ENCODE peak calls at places on chromosomes 6 and 20, in four cellular contexts. One of them, this sample, is unnamed.

GRCh38 chr20:46134716-46135115 is 16.6 kb downstream of the CD40 start:
- DNase-seq in kidney: no peak
- DNase-seq in glutamatergic neuron: no peak
- DNase-seq in AG09319: no peak
- DNase-seq in this sample: no peak

GRCh38 chr20:33689493-33689892 is 3.3 kb upstream of the E2F1 start:
- DNase-seq in kidney: no peak
- DNase-seq in glutamatergic neuron: no peak
- DNase-seq in AG09319: no peak
- DNase-seq in this sample: no peak

GRCh38 chr6:3229566-3230274 is 2.3 kb upstream of the TUBB2B start:
- DNase-seq in kidney: no peak
- DNase-seq in glutamatergic neuron: peak
- DNase-seq in AG09319: no peak
- DNase-seq in this sample: no peak

GRCh38 chr6:136659991-136660499 is 109.8 kb upstream of the MAP7 start:
- DNase-seq in kidney: no peak
- DNase-seq in glutamatergic neuron: no peak
- DNase-seq in AG09319: no peak
- DNase-seq in this sample: no peak

GRCh38 chr6:34791164-34791841 is 580 bp upstream of the BLTP3A start:
- DNase-seq in kidney: peak
- DNase-seq in glutamatergic neuron: peak
- DNase-seq in AG09319: no peak
- DNase-seq in this sample: no peak

GRCh38 chr6:36716476-36717093 is 19.0 kb downstream of the RAB44 start:
- DNase-seq in kidney: no peak
- DNase-seq in glutamatergic neuron: no peak
- DNase-seq in AG09319: no peak
- DNase-seq in this sample: no peak

GRCh38 chr6:37569999-37570776 is 70.5 kb upstream of the CCDC167 start:
- DNase-seq in kidney: no peak
- DNase-seq in glutamatergic neuron: peak
- DNase-seq in AG09319: no peak
- DNase-seq in this sample: no peak

GRCh38 chr6:39453236-39453635 is 130.7 kb upstream of the KCNK16 start:
- DNase-seq in kidney: no peak
- DNase-seq in glutamatergic neuron: no peak
- DNase-seq in AG09319: no peak
- DNase-seq in this sample: no peak

GRCh38 chr6:70669133-70669532 is 1.4 kb downstream of the SMAP1 start:
- DNase-seq in kidney: no peak
- DNase-seq in glutamatergic neuron: no peak
- DNase-seq in AG09319: no peak
- DNase-seq in this sample: no peak

GRCh38 chr6:70667256-70667710 is 400 bp upstream of the SMAP1 start:
- DNase-seq in kidney: no peak
- DNase-seq in glutamatergic neuron: no peak
- DNase-seq in AG09319: no peak
- DNase-seq in this sample: no peak

GRCh38 chr6:70668499-70668812 is 773 bp downstream of the SMAP1 start:
- DNase-seq in kidney: no peak
- DNase-seq in glutamatergic neuron: no peak
- DNase-seq in AG09319: no peak
- DNase-seq in this sample: no peak

GRCh38 chr6:70666726-70667125 is 957 bp upstream of the SMAP1 start:
- DNase-seq in kidney: no peak
- DNase-seq in glutamatergic neuron: no peak
- DNase-seq in AG09319: no peak
- DNase-seq in this sample: no peak

GRCh38 chr6:70667711-70668498 is at the start of gene SMAP1:
- DNase-seq in kidney: peak
- DNase-seq in glutamatergic neuron: peak
- DNase-seq in AG09319: peak
- DNase-seq in this sample: peak
- TF ChIP-seq CTCF in kidney: no peak
- TF ChIP-seq CTCF in glutamatergic neuron: no peak
- TF ChIP-seq CTCF in AG09319: no peak
- TF ChIP-seq CTCF in this sample: no peak

GRCh38 chr6:138522611-138523010 is 23.3 kb upstream of the NHSL1 start:
- DNase-seq in kidney: no peak
- DNase-seq in glutamatergic neuron: no peak
- DNase-seq in AG09319: no peak
- DNase-seq in this sample: no peak
- TF ChIP-seq CTCF in kidney: no peak
- TF ChIP-seq CTCF in glutamatergic neuron: no peak
- TF ChIP-seq CTCF in AG09319: no peak
- TF ChIP-seq CTCF in this sample: no peak

GRCh38 chr6:88963139-88964090 is at the start of gene RNGTT:
- DNase-seq in kidney: peak
- DNase-seq in glutamatergic neuron: peak
- DNase-seq in AG09319: peak
- DNase-seq in this sample: peak
- TF ChIP-seq CTCF in kidney: no peak
- TF ChIP-seq CTCF in glutamatergic neuron: no peak
- TF ChIP-seq CTCF in AG09319: no peak
- TF ChIP-seq CTCF in this sample: no peak

DNA sequence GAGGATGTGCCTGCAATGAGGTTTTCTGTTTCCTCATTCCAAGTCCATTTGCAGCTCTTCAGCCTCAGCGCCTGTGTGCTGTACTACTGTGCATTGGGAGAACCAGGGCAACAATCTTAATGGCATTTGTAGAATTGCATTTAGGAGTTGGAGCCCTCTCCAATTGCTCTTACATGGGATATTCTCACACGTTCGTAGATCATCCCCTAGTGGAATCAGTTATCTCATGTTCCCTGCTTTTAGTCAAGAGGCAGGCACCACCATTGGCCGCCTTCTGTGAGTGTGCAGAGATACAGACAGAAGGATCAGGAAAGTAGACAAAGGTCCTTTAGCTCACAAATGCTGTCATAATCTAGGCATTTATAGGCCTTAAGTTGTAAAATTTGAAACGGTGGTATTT is 84.2 kb upstream of the RGS17 start:
- DNase-seq in kidney: no peak
- DNase-seq in glutamatergic neuron: peak
- DNase-seq in AG09319: no peak
- DNase-seq in this sample: no peak
- TF ChIP-seq CTCF in kidney: no peak
- TF ChIP-seq CTCF in glutamatergic neuron: no peak
- TF ChIP-seq CTCF in AG09319: no peak
- TF ChIP-seq CTCF in this sample: no peak

GRCh38 chr6:25354078-25354940 is 75.1 kb downstream of the CARMIL1 start:
- DNase-seq in kidney: no peak
- DNase-seq in glutamatergic neuron: no peak
- DNase-seq in AG09319: no peak
- DNase-seq in this sample: no peak
- TF ChIP-seq CTCF in kidney: no peak
- TF ChIP-seq CTCF in glutamatergic neuron: no peak
- TF ChIP-seq CTCF in AG09319: no peak
- TF ChIP-seq CTCF in this sample: no peak

GRCh38 chr6:152232494-152233151 is 404.5 kb downstream of the SYNE1 start:
- DNase-seq in kidney: no peak
- DNase-seq in glutamatergic neuron: no peak
- DNase-seq in AG09319: no peak
- DNase-seq in this sample: no peak
- TF ChIP-seq CTCF in kidney: no peak
- TF ChIP-seq CTCF in glutamatergic neuron: no peak
- TF ChIP-seq CTCF in AG09319: peak
- TF ChIP-seq CTCF in this sample: no peak

DNA sequence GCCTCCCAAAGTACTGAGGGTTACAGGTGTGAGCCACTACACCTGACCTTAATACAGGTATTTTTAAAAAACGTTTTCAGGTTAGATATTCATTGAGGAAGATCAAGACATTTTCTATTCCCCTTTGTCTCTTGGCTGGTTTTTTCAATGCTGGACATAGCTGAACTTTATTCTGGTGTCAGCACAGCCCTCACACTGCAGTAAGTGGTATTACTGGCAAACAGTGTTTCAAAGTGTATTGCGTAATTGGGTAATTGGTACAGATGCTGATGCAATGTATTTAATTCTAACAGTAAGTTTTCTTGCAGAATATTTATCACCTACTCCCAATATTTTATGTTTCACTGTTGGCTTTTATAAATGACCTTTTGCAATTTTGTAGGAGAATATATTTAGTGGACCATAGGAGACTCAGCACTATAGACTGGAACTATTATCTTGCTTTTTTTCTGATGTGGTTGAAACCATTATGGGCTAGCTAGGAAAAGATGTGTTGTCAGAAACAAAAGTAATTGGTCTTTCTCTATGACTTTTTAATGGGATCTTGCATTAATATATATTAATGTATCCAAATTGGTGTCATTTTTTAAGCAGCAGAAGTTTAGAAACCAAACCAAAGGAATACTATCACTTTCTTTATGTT is 287.6 kb upstream of the SOX4 start:
- DNase-seq in kidney: no peak
- DNase-seq in glutamatergic neuron: no peak
- DNase-seq in AG09319: peak
- DNase-seq in this sample: no peak
- TF ChIP-seq CTCF in kidney: no peak
- TF ChIP-seq CTCF in glutamatergic neuron: no peak
- TF ChIP-seq CTCF in AG09319: no peak
- TF ChIP-seq CTCF in this sample: no peak

DNA sequence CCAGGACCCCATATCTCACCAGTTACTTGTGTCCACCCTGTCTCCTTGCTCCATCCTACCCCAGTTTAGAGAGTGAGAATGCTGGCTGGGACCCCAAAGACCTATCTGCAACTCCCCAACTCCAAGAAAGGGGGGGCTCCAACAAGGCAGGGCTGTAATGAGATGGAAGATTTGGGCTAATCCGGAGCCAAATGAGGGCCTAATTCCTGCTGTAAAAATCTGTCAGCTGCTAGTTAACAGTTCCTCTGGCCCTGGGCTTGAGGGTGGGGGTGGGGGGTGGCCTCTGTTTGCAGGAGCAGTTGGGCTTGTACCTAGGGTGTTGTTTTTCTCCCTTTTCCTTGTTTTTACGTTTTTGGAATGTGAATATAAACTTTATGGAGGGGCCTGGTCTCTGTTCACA is 70.5 kb downstream of the NCR2 start:
- DNase-seq in kidney: no peak
- DNase-seq in glutamatergic neuron: no peak
- DNase-seq in AG09319: no peak
- DNase-seq in this sample: no peak
- TF ChIP-seq CTCF in kidney: no peak
- TF ChIP-seq CTCF in glutamatergic neuron: no peak
- TF ChIP-seq CTCF in AG09319: no peak
- TF ChIP-seq CTCF in this sample: no peak

GRCh38 chr6:14211596-14211961 is 94.0 kb downstream of the CD83 start:
- DNase-seq in kidney: peak
- DNase-seq in glutamatergic neuron: peak
- DNase-seq in AG09319: no peak
- DNase-seq in this sample: no peak
- TF ChIP-seq CTCF in kidney: no peak
- TF ChIP-seq CTCF in glutamatergic neuron: no peak
- TF ChIP-seq CTCF in AG09319: no peak
- TF ChIP-seq CTCF in this sample: no peak

This sample was measured in breast epithelium.